ENCODE peak calls at places on chromosomes 3 and 15, in four cellular contexts. F is NCI-H1436; B is activated naive CD4-positive, alpha-beta T cell; N is left ventricle myocardium inferior. T is an unnamed sample.

GRCh38 chr3:141370065-141370533 is 1.8 kb downstream of the ZBTB38 start:
- DNase-seq in B (peak; percentile 26), F (peak; percentile 68), N (no peak), T (peak; percentile 87)

GRCh38 chr3:16090013-16090412 is 84.5 kb upstream of the GALNT15 start:
- DNase-seq in N (no peak), B (no peak), F (no peak), T (peak; percentile 94)

GRCh38 chr15:58981808-58982475 is 5.5 kb upstream of the RNF111 start:
- DNase-seq in F (no peak), N (no peak), B (no peak), T (no peak)

GRCh38 chr3:114411292-114411691 is 117.5 kb downstream of the TIGIT start:
- DNase-seq in B (no peak), F (no peak), N (no peak), T (no peak)

GRCh38 chr3:115903843-115904242 is 280.5 kb downstream of the GAP43 start:
- DNase-seq in B (no peak), N (no peak), F (no peak), T (no peak)

GRCh38 chr3:46895204-46895660 is 17.7 kb downstream of the PTH1R start:
- DNase-seq in F (no peak), B (peak; percentile 79), N (peak; percentile 81), T (no peak)

GRCh38 chr3:45559560-45560118 is 34.9 kb upstream of the LIMD1 start:
- DNase-seq in F (no peak), B (no peak), N (no peak), T (no peak)

GRCh38 chr15:99252326-99252725 is 1.0 kb downstream of the LRRC28 start:
- DNase-seq in N (no peak), F (no peak), B (no peak), T (no peak)

GRCh38 chr3:142863010-142863787 is 25.7 kb downstream of the PCOLCE2 start:
- DNase-seq in F (no peak), B (no peak), N (no peak), T (peak; percentile 38)

GRCh38 chr3:184604039-184604955 is 42.7 kb downstream of the EPHB3 start:
- DNase-seq in B (no peak), N (no peak), F (no peak), T (no peak)

GRCh38 chr15:88650556-88650955 is 11.7 kb downstream of the ISG20 start:
- DNase-seq in N (no peak), F (no peak), B (no peak), T (no peak)

GRCh38 chr3:115768661-115769060 is 145.4 kb downstream of the GAP43 start:
- DNase-seq in F (no peak), N (no peak), B (no peak), T (no peak)

GRCh38 chr15:28260722-28261121 is 61.3 kb downstream of the HERC2 start:
- DNase-seq in F (no peak), N (peak; percentile 52), B (no peak), T (no peak)

GRCh38 chr3:189974372-189974771 is 146.3 kb downstream of the P3H2 start:
- DNase-seq in F (no peak), N (no peak), B (no peak), T (no peak)

GRCh38 chr3:184171562-184171961 is 3.1 kb upstream of the AP2M1 start:
- DNase-seq in N (no peak), B (no peak), F (no peak), T (no peak)

GRCh38 chr3:29410660-29411405 is 130.0 kb downstream of the RBMS3 start:
- DNase-seq in B (no peak), F (no peak), N (no peak), T (no peak)

GRCh38 chr15:69665641-69666091 is 213.0 kb downstream of the RPLP1 start:
- DNase-seq in N (no peak), F (no peak), B (no peak), T (no peak)

GRCh38 chr3:71511037-71511436 is 72.5 kb downstream of the FOXP1 start:
- DNase-seq in F (no peak), N (no peak), B (no peak), T (peak; percentile 21)

GRCh38 chr3:55252921-55253320 is 234.2 kb downstream of the WNT5A start:
- DNase-seq in B (no peak), N (no peak), F (no peak), T (no peak)

GRCh38 chr3:185658943-185659342 is 72.8 kb downstream of the SENP2 start:
- DNase-seq in B (no peak), N (no peak), F (no peak), T (no peak)

GRCh38 chr15:66733976-66734375 is 31.9 kb downstream of the SMAD6 start:
- DNase-seq in N (no peak), F (no peak), B (no peak), T (no peak)

GRCh38 chr3:130658666-130659065 is 88.0 kb downstream of the PIK3R4 start:
- DNase-seq in N (no peak), B (no peak), F (no peak), T (peak; percentile 41)

GRCh38 chr15:77542491-77543001 is 90.2 kb downstream of the LINGO1 start:
- DNase-seq in B (no peak), F (no peak), N (no peak), T (no peak)

GRCh38 chr3:46576899-46577298 is 10.8 kb upstream of the LRRC2 start:
- DNase-seq in B (no peak), F (no peak), N (no peak), T (no peak)

GRCh38 chr3:47405820-47406761 is 25.3 kb downstream of the PTPN23 start:
- DNase-seq in N (no peak), B (no peak), F (no peak), T (no peak)

GRCh38 chr15:40782609-40783227 is 12.9 kb downstream of the C15orf62 start:
- DNase-seq in F (peak; percentile 85), N (no peak), B (peak; percentile 77), T (no peak)

GRCh38 chr3:48599509-48600285 is 4.6 kb upstream of the COL7A1 start:
- DNase-seq in F (no peak), N (no peak), B (no peak), T (no peak)

GRCh38 chr3:77825045-77825827 is 785.3 kb downstream of the ROBO2 start:
- DNase-seq in N (no peak), B (no peak), F (no peak), T (peak; percentile 27)

GRCh38 chr3:196288141-196288460 is 575 bp upstream of the PCYT1A start:
- DNase-seq in F (peak; percentile 51), N (no peak), B (no peak), T (no peak)

GRCh38 chr3:113743006-113743639 is 2.9 kb downstream of the NAA50 start:
- DNase-seq in B (no peak), N (no peak), F (no peak), T (no peak)

GRCh38 chr3:148990211-148990610 is 1.1 kb upstream of the GYG1 start:
- DNase-seq in N (no peak), F (no peak), B (no peak), T (no peak)

GRCh38 chr3:195815169-195815771 is 3.5 kb upstream of the MUC4 start:
- DNase-seq in N (no peak), F (no peak), B (no peak), T (no peak)

GRCh38 chr3:129025691-129026435 is 24.8 kb downstream of the EFCC1 start:
- DNase-seq in F (no peak), B (no peak), N (peak; percentile 77), T (no peak)

GRCh38 chr3:37308247-37308646 is 133.9 kb upstream of the LRRFIP2 start:
- DNase-seq in F (no peak), N (no peak), B (no peak), T (no peak)

GRCh38 chr15:69090197-69090948 is 70.1 kb upstream of the GLCE start:
- DNase-seq in N (no peak), B (no peak), F (peak; percentile 33), T (peak; percentile 23)

GRCh38 chr15:89551502-89551901 is 23.8 kb upstream of the TICRR start:
- DNase-seq in F (no peak), B (no peak), N (no peak), T (no peak)

GRCh38 chr3:135989247-135989646 is 23.7 kb downstream of the PPP2R3A start:
- DNase-seq in F (no peak), B (no peak), N (no peak), T (no peak)

GRCh38 chr3:7683431-7683830 is 818.2 kb upstream of the LMCD1 start:
- DNase-seq in F (no peak), B (no peak), N (no peak), T (no peak)

GRCh38 chr3:174198199-174198598 is 660.9 kb upstream of the NAALADL2 start:
- DNase-seq in B (no peak), F (no peak), N (no peak), T (peak; percentile 14)

T was measured in fibroblast of the conjunctiva.